ENCODE peak calls at places on chromosomes 4 and X, in six cellular contexts. One of them, this sample, is unnamed.

GRCh38 chr4:126583509-126583908 is 1049.2 kb upstream of the INTU start:
- DNase-seq in suprapubic skin: no peak
- DNase-seq in uterus: no peak
- DNase-seq in A549: peak
- DNase-seq in endodermal cell: peak
- DNase-seq in mammary epithelial cell: peak
- DNase-seq in this sample: peak

GRCh38 chr4:54281060-54281781 is 52.1 kb downstream of the PDGFRA start:
- DNase-seq in mammary epithelial cell: peak
- DNase-seq in suprapubic skin: peak
- DNase-seq in uterus: peak
- DNase-seq in A549: peak
- DNase-seq in endodermal cell: no peak
- DNase-seq in this sample: no peak

GRCh38 chr4:151329217-151330007 is 4.0 kb upstream of the SH3D19 start:
- DNase-seq in uterus: no peak
- DNase-seq in endodermal cell: no peak
- DNase-seq in suprapubic skin: no peak
- DNase-seq in mammary epithelial cell: peak
- DNase-seq in A549: peak
- DNase-seq in this sample: no peak

GRCh38 chr4:5774416-5775056 is 63.5 kb downstream of the EVC start:
- DNase-seq in A549: no peak
- DNase-seq in suprapubic skin: peak
- DNase-seq in mammary epithelial cell: no peak
- DNase-seq in endodermal cell: peak
- DNase-seq in uterus: no peak
- DNase-seq in this sample: peak

GRCh38 chrX:80808854-80809493 is 703 bp downstream of the BRWD3 start:
- DNase-seq in endodermal cell: peak
- DNase-seq in suprapubic skin: peak
- DNase-seq in uterus: peak
- DNase-seq in A549: peak
- DNase-seq in mammary epithelial cell: peak
- DNase-seq in this sample: peak

GRCh38 chr4:41360911-41361830 is 104.4 kb downstream of the UCHL1 start:
- DNase-seq in suprapubic skin: peak
- DNase-seq in uterus: no peak
- DNase-seq in mammary epithelial cell: peak
- DNase-seq in endodermal cell: peak
- DNase-seq in A549: peak
- DNase-seq in this sample: peak

GRCh38 chr4:8009710-8010534 is 70.3 kb upstream of the AFAP1 start:
- DNase-seq in A549: no peak
- DNase-seq in suprapubic skin: no peak
- DNase-seq in uterus: no peak
- DNase-seq in endodermal cell: no peak
- DNase-seq in mammary epithelial cell: no peak
- DNase-seq in this sample: no peak

GRCh38 chr4:42280327-42281095 is 116.8 kb upstream of the SHISA3 start:
- DNase-seq in mammary epithelial cell: no peak
- DNase-seq in endodermal cell: peak
- DNase-seq in suprapubic skin: no peak
- DNase-seq in uterus: no peak
- DNase-seq in A549: peak
- DNase-seq in this sample: no peak

GRCh38 chr4:150782311-150782710 is 200.4 kb downstream of the MAB21L2 start:
- DNase-seq in endodermal cell: no peak
- DNase-seq in uterus: no peak
- DNase-seq in suprapubic skin: no peak
- DNase-seq in A549: no peak
- DNase-seq in mammary epithelial cell: no peak
- DNase-seq in this sample: no peak

GRCh38 chr4:75672461-75673026 is 667 bp downstream of the G3BP2 start:
- DNase-seq in suprapubic skin: peak
- DNase-seq in mammary epithelial cell: peak
- DNase-seq in A549: peak
- DNase-seq in endodermal cell: peak
- DNase-seq in uterus: peak
- DNase-seq in this sample: peak

GRCh38 chr4:113537183-113537977 is 224.2 kb downstream of the CAMK2D start:
- DNase-seq in A549: no peak
- DNase-seq in endodermal cell: no peak
- DNase-seq in uterus: no peak
- DNase-seq in mammary epithelial cell: no peak
- DNase-seq in suprapubic skin: no peak
- DNase-seq in this sample: no peak

GRCh38 chr4:56786955-56787354 is 34.5 kb downstream of the SPINK2 start:
- DNase-seq in endodermal cell: peak
- DNase-seq in A549: no peak
- DNase-seq in mammary epithelial cell: peak
- DNase-seq in uterus: peak
- DNase-seq in suprapubic skin: no peak
- DNase-seq in this sample: peak

GRCh38 chr4:2928242-2929155 is 34.7 kb downstream of the NOP14 start:
- DNase-seq in A549: no peak
- DNase-seq in suprapubic skin: peak
- DNase-seq in uterus: peak
- DNase-seq in endodermal cell: no peak
- DNase-seq in mammary epithelial cell: no peak
- DNase-seq in this sample: no peak

GRCh38 chr4:73614468-73614867 is 5.8 kb downstream of the RASSF6 start:
- DNase-seq in A549: no peak
- DNase-seq in suprapubic skin: no peak
- DNase-seq in uterus: no peak
- DNase-seq in mammary epithelial cell: no peak
- DNase-seq in endodermal cell: no peak
- DNase-seq in this sample: no peak

GRCh38 chrX:95823796-95824195 is 860.8 kb upstream of the DIAPH2 start:
- DNase-seq in uterus: no peak
- DNase-seq in mammary epithelial cell: no peak
- DNase-seq in endodermal cell: no peak
- DNase-seq in suprapubic skin: no peak
- DNase-seq in A549: no peak
- DNase-seq in this sample: no peak
- TF ChIP-seq CTCF in uterus: no peak
- TF ChIP-seq CTCF in mammary epithelial cell: peak
- TF ChIP-seq CTCF in endodermal cell: peak
- TF ChIP-seq CTCF in suprapubic skin: no peak
- TF ChIP-seq CTCF in A549: no peak
- TF ChIP-seq CTCF in this sample: no peak

GRCh38 chr4:78938474-78938867 is 767 bp downstream of the PAQR3 start:
- DNase-seq in uterus: no peak
- DNase-seq in endodermal cell: no peak
- DNase-seq in mammary epithelial cell: no peak
- DNase-seq in suprapubic skin: no peak
- DNase-seq in A549: no peak
- DNase-seq in this sample: no peak

GRCh38 chr4:78937837-78938236 is 1.4 kb downstream of the PAQR3 start:
- DNase-seq in endodermal cell: no peak
- DNase-seq in suprapubic skin: no peak
- DNase-seq in A549: peak
- DNase-seq in uterus: no peak
- DNase-seq in mammary epithelial cell: peak
- DNase-seq in this sample: no peak

GRCh38 chr4:78940752-78941151 is 1.5 kb upstream of the PAQR3 start:
- DNase-seq in A549: no peak
- DNase-seq in endodermal cell: no peak
- DNase-seq in uterus: no peak
- DNase-seq in mammary epithelial cell: no peak
- DNase-seq in suprapubic skin: no peak
- DNase-seq in this sample: no peak

GRCh38 chr4:78938868-78939666 is at the start of gene PAQR3:
- DNase-seq in uterus: peak
- DNase-seq in suprapubic skin: peak
- DNase-seq in mammary epithelial cell: peak
- DNase-seq in endodermal cell: peak
- DNase-seq in A549: peak
- DNase-seq in this sample: peak

GRCh38 chr4:78939667-78940008 is 400 bp upstream of the PAQR3 start:
- DNase-seq in endodermal cell: no peak
- DNase-seq in A549: no peak
- DNase-seq in uterus: no peak
- DNase-seq in suprapubic skin: no peak
- DNase-seq in mammary epithelial cell: no peak
- DNase-seq in this sample: no peak
- H3K27ac ChIP-seq in endodermal cell: no peak
- H3K27ac ChIP-seq in A549: peak
- H3K27ac ChIP-seq in uterus: peak
- H3K27ac ChIP-seq in suprapubic skin: no peak
- H3K27ac ChIP-seq in mammary epithelial cell: peak
- H3K27ac ChIP-seq in this sample: peak

GRCh38 chr4:152606800-152607577 is 71.1 kb upstream of the FBXW7 start:
- DNase-seq in suprapubic skin: no peak
- DNase-seq in endodermal cell: peak
- DNase-seq in uterus: no peak
- DNase-seq in A549: no peak
- DNase-seq in mammary epithelial cell: no peak
- DNase-seq in this sample: no peak
- TF ChIP-seq CTCF in suprapubic skin: no peak
- TF ChIP-seq CTCF in endodermal cell: no peak
- TF ChIP-seq CTCF in uterus: no peak
- TF ChIP-seq CTCF in A549: no peak
- TF ChIP-seq CTCF in mammary epithelial cell: no peak
- TF ChIP-seq CTCF in this sample: no peak

GRCh38 chrX:65677954-65678469 is 10.6 kb downstream of the MSN start:
- DNase-seq in endodermal cell: no peak
- DNase-seq in A549: peak
- DNase-seq in mammary epithelial cell: peak
- DNase-seq in uterus: peak
- DNase-seq in suprapubic skin: no peak
- DNase-seq in this sample: no peak
- H3K27ac ChIP-seq in endodermal cell: no peak
- H3K27ac ChIP-seq in A549: peak
- H3K27ac ChIP-seq in mammary epithelial cell: peak
- H3K27ac ChIP-seq in uterus: peak
- H3K27ac ChIP-seq in suprapubic skin: peak
- H3K27ac ChIP-seq in this sample: no peak

GRCh38 chr4:12359420-12359819 is 930.7 kb upstream of the HS3ST1 start:
- DNase-seq in mammary epithelial cell: no peak
- DNase-seq in uterus: no peak
- DNase-seq in A549: no peak
- DNase-seq in suprapubic skin: no peak
- DNase-seq in endodermal cell: no peak
- DNase-seq in this sample: peak
- TF ChIP-seq CTCF in mammary epithelial cell: no peak
- TF ChIP-seq CTCF in uterus: no peak
- TF ChIP-seq CTCF in A549: no peak
- TF ChIP-seq CTCF in suprapubic skin: no peak
- TF ChIP-seq CTCF in endodermal cell: peak
- TF ChIP-seq CTCF in this sample: peak

DNA sequence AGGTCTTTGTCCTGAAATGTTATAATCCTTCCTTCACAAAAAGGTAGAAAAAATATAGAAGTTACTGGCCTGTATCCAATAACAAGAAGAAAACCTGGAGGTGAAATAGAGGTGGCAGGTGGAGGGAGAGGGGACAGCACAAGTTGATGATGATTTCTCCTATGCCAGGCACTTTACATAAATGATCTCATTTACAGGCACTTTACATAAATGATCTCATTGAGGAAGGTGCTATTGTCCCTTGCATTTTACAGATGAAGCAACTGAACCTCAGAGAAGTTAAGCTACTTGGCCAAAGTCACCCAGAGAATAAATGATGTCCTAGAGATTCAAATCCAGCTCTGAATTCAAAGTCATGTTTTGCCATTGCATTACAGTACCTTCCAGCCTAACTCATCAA is 7.1 kb upstream of the OPHN1 start:
- DNase-seq in A549: no peak
- DNase-seq in mammary epithelial cell: no peak
- DNase-seq in suprapubic skin: no peak
- DNase-seq in endodermal cell: no peak
- DNase-seq in uterus: no peak
- DNase-seq in this sample: no peak
- H3K27ac ChIP-seq in A549: no peak
- H3K27ac ChIP-seq in mammary epithelial cell: no peak
- H3K27ac ChIP-seq in suprapubic skin: no peak
- H3K27ac ChIP-seq in endodermal cell: no peak
- H3K27ac ChIP-seq in uterus: no peak
- H3K27ac ChIP-seq in this sample: no peak